ENCODE peak calls at places on chromosomes 6 and 20, in four cellular contexts. X is naive thymus-derived CD4-positive, alpha-beta T cell; Z is astrocyte of the spinal cord; S is HepG2. F is an unnamed sample.

GRCh38 chr6:158023597-158023939 is 41.9 kb downstream of the SYNJ2 start:
- DNase-seq in X (no peak), S (peak), Z (no peak), F (no peak)

GRCh38 chr6:153117986-153118886 is 12.8 kb downstream of the RGS17 start:
- DNase-seq in X (no peak), S (no peak), Z (peak), F (peak)

GRCh38 chr6:15663057-15663638 is 320 bp upstream of the DTNBP1 start:
- DNase-seq in S (no peak), X (no peak), Z (peak), F (peak)

GRCh38 chr20:32480361-32481199 is 104.6 kb downstream of the NOL4L start:
- DNase-seq in S (no peak), X (no peak), Z (peak), F (no peak)

GRCh38 chr6:97282238-97282725 is 734 bp downstream of the MMS22L start:
- DNase-seq in X (peak), Z (peak), S (peak), F (no peak)

GRCh38 chr6:52102330-52102932 is 15.0 kb upstream of the PKHD1 start:
- DNase-seq in X (no peak), Z (no peak), S (no peak), F (peak)

GRCh38 chr6:81843302-81843701 is 90.8 kb upstream of the TENT5A start:
- DNase-seq in Z (no peak), S (peak), X (no peak), F (no peak)

GRCh38 chr6:29263001-29263400 is 38.5 kb upstream of the OR14J1 start:
- DNase-seq in S (no peak), X (no peak), Z (no peak), F (no peak)

GRCh38 chr6:35728663-35729348 is 8.0 kb upstream of the ARMC12 start:
- DNase-seq in S (no peak), X (peak), Z (no peak), F (no peak)

GRCh38 chr6:30518505-30518850 is 29.2 kb downstream of the HLA-E start:
- DNase-seq in S (peak), X (peak), Z (no peak), F (no peak)

GRCh38 chr6:142846883-142847287 is 98.1 kb downstream of the HIVEP2 start:
- DNase-seq in S (peak), X (no peak), Z (peak), F (peak)

GRCh38 chr20:11249239-11249638 is 575.4 kb upstream of the JAG1 start:
- DNase-seq in S (no peak), Z (no peak), X (no peak), F (no peak)

GRCh38 chr6:55827818-55828522 is 47.4 kb downstream of the BMP5 start:
- DNase-seq in X (no peak), Z (no peak), S (peak), F (no peak)

GRCh38 chr6:20182926-20183521 is 29.2 kb downstream of the MBOAT1 start:
- DNase-seq in Z (peak), S (no peak), X (no peak), F (peak)

DNA sequence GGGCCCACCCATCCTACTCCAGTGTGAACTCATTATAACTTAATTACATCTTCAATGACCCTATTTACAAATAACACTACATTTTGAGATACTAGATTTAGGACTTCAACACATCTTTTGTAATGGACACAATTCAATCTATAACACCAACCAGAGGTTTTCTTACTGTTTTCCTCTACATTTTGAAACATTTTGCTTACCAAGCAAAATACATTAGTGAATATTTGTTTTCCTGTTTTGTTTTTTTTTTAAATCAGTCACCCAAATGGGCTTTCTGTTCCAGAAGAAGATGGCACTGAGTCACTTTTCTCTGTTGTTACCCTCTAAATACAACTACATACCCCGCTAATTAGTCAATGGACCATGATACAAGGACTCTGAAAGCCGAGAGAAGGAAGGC is 104.7 kb upstream of the PRND start:
- DNase-seq in S (no peak), X (no peak), Z (no peak), F (no peak)
- H3K4me3 ChIP-seq in S (no peak), X (no peak), Z (no peak), F (no peak)

GRCh38 chr6:138539882-138540281 is 40.6 kb upstream of the NHSL1 start:
- DNase-seq in S (no peak), Z (no peak), X (no peak), F (no peak)
- H3K4me3 ChIP-seq in S (no peak), Z (no peak), X (no peak), F (no peak)

GRCh38 chr6:2857580-2858337 is 16.1 kb upstream of the SERPINB1 start:
- DNase-seq in S (no peak), Z (peak), X (no peak), F (no peak)

GRCh38 chr6:2857185-2857579 is 15.5 kb upstream of the SERPINB1 start:
- DNase-seq in X (no peak), S (no peak), Z (no peak), F (no peak)

GRCh38 chr6:2861071-2861821 is 19.6 kb upstream of the SERPINB1 start:
- DNase-seq in Z (no peak), X (no peak), S (no peak), F (no peak)

GRCh38 chr6:2859325-2859700 is 17.6 kb upstream of the SERPINB1 start:
- DNase-seq in S (no peak), Z (no peak), X (no peak), F (no peak)

DNA sequence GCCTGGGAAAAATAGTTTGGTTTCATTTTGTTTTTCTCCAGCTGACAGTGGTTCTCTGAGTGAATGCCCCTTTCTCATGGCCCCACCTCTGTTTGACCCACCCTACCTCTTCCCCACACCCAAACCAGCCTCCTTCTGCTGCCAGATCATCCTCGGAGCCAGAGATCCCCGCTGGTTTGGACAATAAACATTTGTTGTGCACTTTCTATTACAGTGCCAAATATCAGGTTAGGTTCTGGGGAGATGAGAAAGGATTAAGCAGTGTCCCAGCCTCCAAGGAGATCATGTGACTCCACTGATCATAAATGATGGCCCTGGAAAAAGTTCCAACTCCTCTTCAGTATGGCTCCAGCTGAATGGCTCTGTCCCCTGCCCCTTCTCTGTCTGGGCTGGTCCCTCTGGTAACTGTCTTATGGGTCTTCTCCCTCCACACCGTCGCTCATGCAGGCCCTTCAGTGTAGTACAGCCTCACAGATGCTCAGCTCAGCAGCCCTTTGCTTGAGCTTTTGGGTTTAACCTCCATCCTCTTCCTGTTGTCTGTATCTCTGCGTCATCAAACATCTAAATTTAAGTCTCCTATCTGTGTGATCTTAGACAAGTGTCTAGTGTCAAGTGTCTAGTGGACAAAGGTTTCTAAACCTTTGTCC is 17.1 kb upstream of the SERPINB1 start:
- DNase-seq in X (peak), Z (peak), S (no peak), F (no peak)
- H3K4me3 ChIP-seq in X (peak), Z (no peak), S (no peak), F (no peak)

GRCh38 chr20:43017241-43018030 is 172.3 kb downstream of the PTPRT start:
- DNase-seq in Z (no peak), S (no peak), X (no peak), F (no peak)
- H3K4me3 ChIP-seq in Z (no peak), S (no peak), X (no peak), F (no peak)

DNA sequence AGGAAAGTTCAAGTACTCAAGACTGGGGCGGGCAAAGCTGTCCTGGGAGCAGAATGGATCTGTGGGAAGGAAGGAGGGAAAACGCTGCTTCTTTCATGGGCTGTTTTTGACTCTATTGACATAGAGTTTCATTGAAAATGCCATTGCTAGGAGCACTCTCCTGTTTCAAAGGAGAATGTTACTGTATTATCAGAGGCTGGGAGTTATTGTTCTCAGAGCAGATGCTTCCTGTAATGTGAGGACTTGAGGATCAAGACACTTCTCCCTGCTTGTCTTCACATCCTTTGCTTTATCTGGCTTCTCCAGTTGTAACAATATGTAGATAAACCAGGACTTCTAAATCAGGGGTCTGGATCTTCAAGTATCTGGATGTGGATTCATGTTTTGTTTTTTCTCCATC is 3.7 kb downstream of the CD109 start:
- DNase-seq in Z (no peak), X (no peak), S (no peak), F (no peak)
- H3K4me3 ChIP-seq in Z (no peak), X (no peak), S (no peak), F (no peak)

GRCh38 chr20:3680701-3681351 is 984 bp downstream of the ADAM33 start:
- DNase-seq in Z (no peak), S (no peak), X (no peak), F (no peak)
- H3K4me3 ChIP-seq in Z (peak), S (no peak), X (no peak), F (peak)

GRCh38 chr6:391559-392440 is at the start of gene IRF4:
- DNase-seq in Z (no peak), X (peak), S (no peak), F (no peak)
- H3K4me3 ChIP-seq in Z (peak), X (peak), S (no peak), F (peak)

GRCh38 chr6:42821341-42821668 is 39.5 kb downstream of the BICRAL start:
- DNase-seq in X (no peak), Z (no peak), S (no peak), F (no peak)
- H3K4me3 ChIP-seq in X (no peak), Z (no peak), S (no peak), F (no peak)

DNA sequence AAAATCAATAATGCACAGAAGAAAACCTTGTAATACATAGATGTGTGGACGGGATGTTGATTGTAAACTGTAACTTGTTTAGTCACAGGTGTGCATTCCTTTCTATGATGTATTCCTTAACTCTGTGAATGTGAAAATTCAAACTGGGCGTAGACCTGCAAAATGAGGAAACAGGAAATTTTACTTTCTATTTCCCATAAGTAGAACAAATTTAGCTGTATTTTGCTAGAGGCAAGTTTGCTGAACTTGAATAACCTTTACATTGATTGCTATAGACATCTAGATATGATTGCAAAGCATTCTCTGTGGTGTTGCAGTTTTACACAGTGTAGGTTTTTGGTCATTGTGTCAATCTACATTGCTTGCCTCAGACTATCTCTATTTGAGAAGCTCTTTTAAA is 368.4 kb upstream of the MAN1A1 start:
- DNase-seq in Z (no peak), X (no peak), S (no peak), F (no peak)
- H3K4me3 ChIP-seq in Z (no peak), X (no peak), S (no peak), F (no peak)

DNA sequence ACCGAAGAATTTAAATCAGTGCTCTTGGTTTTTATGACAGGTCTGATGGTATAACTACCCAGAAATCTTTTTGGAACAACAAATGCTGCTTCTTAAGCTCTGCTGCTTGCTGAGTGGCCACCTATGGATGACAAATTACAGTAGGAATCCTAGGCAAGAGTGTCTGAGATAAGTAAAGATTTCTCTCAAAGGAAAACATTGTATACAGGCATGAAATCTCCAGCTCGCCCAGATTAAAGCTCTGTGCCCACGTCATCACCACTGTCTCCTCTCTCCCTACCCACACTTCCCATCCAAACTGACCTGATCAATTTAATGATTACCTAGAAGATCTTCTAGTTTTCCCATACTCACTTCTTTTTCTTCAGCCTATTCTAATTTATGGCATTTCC is 1083.0 kb upstream of the MAP3K7 start:
- DNase-seq in X (no peak), S (no peak), Z (no peak), F (no peak)
- H3K4me3 ChIP-seq in X (no peak), S (no peak), Z (no peak), F (no peak)